ENCODE peak calls at places on chromosome 13, in ten cellular contexts. J is substantia nigra, K is RPMI7951, P is NCI-H446, S is cortex of kidney, O is Ammon's horn, G is HFF-Myc, N is amniotic stem cell, C is ACHN, D is mesothelial cell of epicardium. X is an unnamed sample.

GRCh38 chr13:31545616-31546015 is 193.7 kb upstream of the RXFP2 start:
- DNase-seq in J (no peak), K (peak), P (no peak), S (no peak), O (peak), G (peak), N (no peak), C (no peak), D (no peak), X (no peak)

GRCh38 chr13:24923305-24923640 is 159.3 kb downstream of the RNF17 start:
- DNase-seq in J (no peak), K (peak), P (peak), S (no peak), O (peak), G (no peak), N (peak), C (peak), D (no peak), X (no peak)

GRCh38 chr13:25281193-25281936 is 5.9 kb downstream of the MTMR6 start:
- DNase-seq in J (no peak), K (no peak), P (no peak), S (no peak), O (peak), G (no peak), N (no peak), C (no peak), D (no peak), X (no peak)

GRCh38 chr13:77429320-77430142 is 102.6 kb upstream of the MYCBP2 start:
- DNase-seq in J (no peak), K (peak), P (no peak), S (no peak), O (peak), G (no peak), N (no peak), C (no peak), D (no peak), X (no peak)

GRCh38 chr13:107020393-107020792 is 452.5 kb upstream of the ARGLU1 start:
- DNase-seq in J (no peak), K (no peak), P (no peak), S (no peak), O (no peak), G (no peak), N (no peak), C (no peak), D (no peak), X (peak)

GRCh38 chr13:45700971-45701900 is 884 bp upstream of the CBY2 start:
- DNase-seq in J (no peak), K (no peak), P (no peak), S (no peak), O (no peak), G (no peak), N (no peak), C (no peak), D (no peak), X (no peak)

GRCh38 chr13:90933097-90933826 is 414.2 kb upstream of the MIR17HG start:
- DNase-seq in J (no peak), K (no peak), P (no peak), S (no peak), O (no peak), G (no peak), N (no peak), C (no peak), D (no peak), X (no peak)

GRCh38 chr13:84980571-84980970 is 818.6 kb downstream of the SLITRK6 start:
- DNase-seq in J (no peak), K (no peak), P (no peak), S (no peak), O (no peak), G (no peak), N (no peak), C (no peak), D (no peak), X (no peak)

GRCh38 chr13:110280231-110280813 is 26.6 kb downstream of the COL4A1 start:
- DNase-seq in J (no peak), K (peak), P (no peak), S (no peak), O (no peak), G (no peak), N (no peak), C (no peak), D (no peak), X (no peak)

GRCh38 chr13:98478134-98479129 is 98.5 kb downstream of the STK24 start:
- DNase-seq in J (no peak), K (peak), P (no peak), S (no peak), O (no peak), G (no peak), N (no peak), C (peak), D (no peak), X (peak)

GRCh38 chr13:50081106-50081898 is 66.1 kb downstream of the KCNRG start:
- DNase-seq in J (peak), K (peak), P (peak), S (no peak), O (peak), G (no peak), N (no peak), C (no peak), D (peak), X (peak)

GRCh38 chr13:99984463-99985242 is 3.1 kb downstream of the ZIC2 start:
- DNase-seq in J (no peak), K (no peak), P (peak), S (no peak), O (no peak), G (no peak), N (no peak), C (no peak), D (no peak), X (peak)

GRCh38 chr13:26587251-26587650 is 29.8 kb downstream of the WASF3 start:
- DNase-seq in J (no peak), K (no peak), P (no peak), S (no peak), O (no peak), G (no peak), N (no peak), C (no peak), D (no peak), X (no peak)

GRCh38 chr13:52345631-52346251 is 60.2 kb downstream of the THSD1 start:
- DNase-seq in J (no peak), K (no peak), P (no peak), S (no peak), O (no peak), G (no peak), N (no peak), C (no peak), D (no peak), X (no peak)

GRCh38 chr13:99013951-99014350 is 36.1 kb upstream of the DOCK9 start:
- DNase-seq in J (no peak), K (no peak), P (no peak), S (no peak), O (no peak), G (no peak), N (no peak), C (no peak), D (no peak), X (peak)

GRCh38 chr13:87671031-87671823 is at the start of gene SLITRK5:
- DNase-seq in J (peak), K (peak), P (peak), S (no peak), O (peak), G (no peak), N (no peak), C (peak), D (peak), X (peak)

GRCh38 chr13:71906438-71906837 is 39.4 kb upstream of the DACH1 start:
- DNase-seq in J (no peak), K (no peak), P (no peak), S (no peak), O (no peak), G (no peak), N (no peak), C (no peak), D (no peak), X (no peak)

GRCh38 chr13:43272866-43273265 is 249.5 kb downstream of the DNAJC15 start:
- DNase-seq in J (no peak), K (no peak), P (no peak), S (no peak), O (no peak), G (no peak), N (no peak), C (no peak), D (no peak), X (peak)

GRCh38 chr13:112658807-112659206 is 31.0 kb upstream of the ATP11A start:
- DNase-seq in J (no peak), K (no peak), P (no peak), S (no peak), O (no peak), G (no peak), N (no peak), C (peak), D (no peak), X (peak)

GRCh38 chr13:31957772-31958171 is 73.8 kb upstream of the FRY start:
- DNase-seq in J (no peak), K (no peak), P (no peak), S (no peak), O (no peak), G (no peak), N (no peak), C (no peak), D (no peak), X (no peak)

GRCh38 chr13:113668491-113668971 is 1.5 kb downstream of the GRK1 start:
- DNase-seq in J (no peak), K (no peak), P (no peak), S (no peak), O (no peak), G (no peak), N (no peak), C (no peak), D (peak), X (no peak)

GRCh38 chr13:93079294-93079693 is 147.3 kb upstream of the GPC6 start:
- DNase-seq in J (no peak), K (peak), P (peak), S (no peak), O (no peak), G (no peak), N (no peak), C (no peak), D (no peak), X (peak)

X was measured in mesendoderm.